ENCODE peak calls at places on chromosomes 2 and 18, in seven cellular contexts. L is LNCaP clone FGC, Z is tibial nerve, K is body of pancreas, V is lower leg skin, D is kidney epithelial cell, F is A549. P is an unnamed sample.
A peak's percentile ranks its signal among the peaks of the same experiment; 100 is the strongest.

GRCh38 chr18:79361766-79362522 is 33.8 kb upstream of the NFATC1 start:
- DNase-seq in Z (no peak), V (no peak), F (no peak), L (no peak), K (no peak), D (peak; percentile 28), P (no peak)

GRCh38 chr2:223416826-223417610 is 185.1 kb downstream of the SCG2 start:
- DNase-seq in K (no peak), F (no peak), D (no peak), V (no peak), L (no peak), Z (no peak), P (no peak)

GRCh38 chr18:44410740-44411139 is 269.9 kb upstream of the SETBP1 start:
- DNase-seq in L (no peak), F (no peak), Z (no peak), K (no peak), D (no peak), V (no peak), P (no peak)

GRCh38 chr2:105176429-105176828 is 65.1 kb upstream of the GPR45 start:
- DNase-seq in L (no peak), Z (no peak), V (no peak), D (no peak), F (no peak), K (no peak), P (no peak)

GRCh38 chr2:181281206-181281832 is 175.9 kb upstream of the ITGA4 start:
- DNase-seq in K (no peak), L (no peak), V (no peak), D (no peak), F (no peak), Z (no peak), P (no peak)

GRCh38 chr2:128401680-128402079 is 83.0 kb upstream of the HS6ST1 start:
- DNase-seq in Z (no peak), D (no peak), K (no peak), F (no peak), V (peak; percentile 67), L (no peak), P (no peak)

GRCh38 chr2:141554810-141555209 is 576.0 kb downstream of the LRP1B start:
- DNase-seq in V (no peak), D (no peak), K (no peak), Z (no peak), F (peak; percentile 64), L (peak; percentile 41), P (no peak)

GRCh38 chr18:33062834-33063364 is 290.1 kb upstream of the KLHL14 start:
- DNase-seq in K (no peak), D (no peak), Z (no peak), F (no peak), L (no peak), V (no peak), P (no peak)

GRCh38 chr2:207571370-207571769 is 41.6 kb downstream of the CREB1 start:
- DNase-seq in K (no peak), D (no peak), L (no peak), V (no peak), F (no peak), Z (no peak), P (no peak)

GRCh38 chr2:207561386-207562080 is 31.8 kb downstream of the CREB1 start:
- DNase-seq in K (no peak), Z (no peak), F (no peak), L (no peak), V (no peak), D (no peak), P (no peak)

GRCh38 chr2:207565736-207566135 is 36.0 kb downstream of the CREB1 start:
- DNase-seq in F (no peak), K (no peak), L (no peak), Z (no peak), D (no peak), V (no peak), P (no peak)
- H3K4me3 ChIP-seq in F (no peak overlapping the region), K (no peak overlapping the region), L (no peak overlapping the region), Z (no peak overlapping the region), D (no peak overlapping the region), V (no peak overlapping the region), P (no peak overlapping the region)

GRCh38 chr2:166376873-166377272 is 1.1 kb upstream of the SCN9A start:
- DNase-seq in F (no peak), L (no peak), D (no peak), V (no peak), K (no peak), Z (no peak), P (no peak)
- H3K4me3 ChIP-seq in F (peak overlapping the region; percentile 63), L (no peak overlapping the region), D (no peak overlapping the region), V (no peak overlapping the region), K (no peak overlapping the region), Z (peak overlapping the region; percentile 48), P (no peak overlapping the region)

GRCh38 chr2:238638100-238638981 is 209.5 kb upstream of the TWIST2 start:
- DNase-seq in F (no peak), Z (no peak), K (no peak), D (no peak), L (no peak), V (peak; percentile 69), P (no peak)
- H3K4me3 ChIP-seq in F (no peak overlapping the region), Z (no peak overlapping the region), K (no peak overlapping the region), D (no peak overlapping the region), L (no peak overlapping the region), V (no peak overlapping the region), P (no peak overlapping the region)

DNA sequence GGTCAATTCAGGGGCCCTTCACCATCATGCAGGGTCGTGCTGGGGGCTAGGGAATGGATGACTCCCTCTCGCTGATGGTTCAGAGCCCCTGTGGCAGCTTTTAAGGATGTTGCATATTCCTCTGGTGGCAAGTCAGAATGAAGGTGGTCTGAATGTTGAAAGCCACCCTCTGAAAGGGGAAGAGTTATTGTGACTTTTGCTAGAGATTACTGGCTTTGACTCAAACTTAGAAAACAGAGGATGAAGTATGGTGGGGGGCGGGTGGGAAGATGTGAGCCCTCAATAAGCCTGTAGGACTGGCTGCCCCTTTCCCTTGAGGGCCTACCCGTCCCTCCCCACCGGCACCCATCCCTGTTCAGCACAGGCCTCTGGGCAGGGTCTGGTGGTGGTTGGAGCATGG is 23.2 kb downstream of the MC2R start:
- DNase-seq in D (no peak), F (no peak), Z (no peak), L (no peak), V (peak; percentile 62), K (no peak), P (no peak)
- H3K4me3 ChIP-seq in D (no peak overlapping the region), F (no peak overlapping the region), Z (no peak overlapping the region), L (no peak overlapping the region), V (no peak overlapping the region), K (no peak overlapping the region), P (no peak overlapping the region)

GRCh38 chr2:120004254-120004653 is 8.6 kb upstream of the EPB41L5 start:
- DNase-seq in Z (no peak), F (no peak), D (no peak), V (no peak), L (no peak), K (no peak), P (no peak)

GRCh38 chr2:120005834-120006521 is 6.9 kb upstream of the EPB41L5 start:
- DNase-seq in V (no peak), Z (no peak), D (no peak), K (no peak), L (no peak), F (no peak), P (no peak)

GRCh38 chr2:119996148-119996547 is 16.7 kb upstream of the EPB41L5 start:
- DNase-seq in Z (no peak), L (no peak), D (no peak), V (no peak), F (no peak), K (no peak), P (no peak)

DNA sequence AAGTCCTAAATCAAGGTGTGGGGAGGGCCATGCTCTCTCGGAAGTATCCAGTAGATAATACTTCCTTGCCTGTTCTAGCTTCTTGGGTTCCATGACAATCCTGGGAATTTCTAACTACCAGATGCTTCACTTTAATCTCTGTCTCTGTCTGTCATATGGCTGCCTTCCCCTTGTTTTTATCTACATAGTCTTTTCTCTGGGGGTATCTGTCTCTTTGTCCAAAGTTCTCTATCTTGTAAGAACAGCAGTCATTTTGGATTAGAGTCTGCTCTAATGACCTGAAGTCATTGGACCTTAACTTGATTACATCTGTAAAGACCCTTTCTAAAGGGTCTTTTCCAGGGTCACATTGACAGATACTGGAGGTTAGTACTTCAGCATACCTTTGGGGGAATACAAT is 11.4 kb upstream of the EPB41L5 start:
- DNase-seq in F (no peak), Z (no peak), K (no peak), D (no peak), L (no peak), V (no peak), P (no peak)
- H3K4me3 ChIP-seq in F (no peak overlapping the region), Z (no peak overlapping the region), K (no peak overlapping the region), D (no peak overlapping the region), L (no peak overlapping the region), V (no peak overlapping the region), P (no peak overlapping the region)

GRCh38 chr2:166364476-166365161 is 11.1 kb downstream of the SCN9A start:
- DNase-seq in D (no peak), Z (no peak), V (no peak), L (no peak), K (no peak), F (peak; percentile 35), P (no peak)

GRCh38 chr2:166365239-166365638 is 10.5 kb downstream of the SCN9A start:
- DNase-seq in F (no peak), V (no peak), D (no peak), Z (no peak), L (no peak), K (no peak), P (no peak)

GRCh38 chr2:166360906-166361305 is 14.8 kb downstream of the SCN9A start:
- DNase-seq in D (no peak), V (no peak), L (no peak), Z (no peak), F (no peak), K (no peak), P (no peak)

GRCh38 chr2:166361351-166362153 is 14.2 kb downstream of the SCN9A start:
- DNase-seq in Z (no peak), L (no peak), F (peak; percentile 72), D (no peak), V (no peak), K (no peak), P (no peak)

DNA sequence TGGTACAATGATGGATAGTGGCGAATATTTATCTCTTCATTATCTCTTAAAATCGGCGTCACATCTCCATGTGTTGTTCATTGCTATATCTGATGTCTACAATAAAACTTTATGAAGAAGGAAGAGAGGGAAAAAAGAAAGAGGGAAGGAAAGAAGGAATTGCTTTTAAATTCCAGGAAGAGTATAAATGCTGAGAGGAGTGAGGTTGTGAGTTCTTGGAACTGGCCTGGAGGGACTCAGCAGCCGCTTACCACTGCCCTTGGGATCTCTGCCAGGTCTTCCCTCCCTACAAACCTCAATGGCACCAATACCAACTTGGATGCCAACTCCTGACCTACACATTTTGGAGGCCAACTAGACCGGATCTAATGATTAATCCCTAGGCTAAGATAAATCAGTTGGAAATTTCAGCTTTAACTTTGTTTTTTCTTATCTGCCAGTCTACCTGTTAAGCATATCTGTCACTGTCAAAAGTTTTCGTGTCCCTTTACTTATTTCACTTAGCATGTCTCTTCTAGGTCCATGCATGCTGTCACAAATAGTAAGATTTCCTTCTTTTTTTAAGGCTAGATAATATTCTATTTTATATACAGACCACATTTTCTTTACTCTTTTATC is 9.8 kb downstream of the SCN9A start:
- DNase-seq in V (no peak), F (peak; percentile 24), K (peak; percentile 64), L (no peak), Z (no peak), D (no peak), P (no peak)
- H3K4me3 ChIP-seq in V (no peak overlapping the region), F (peak overlapping the region; percentile 28), K (no peak overlapping the region), L (no peak overlapping the region), Z (no peak overlapping the region), D (no peak overlapping the region), P (no peak overlapping the region)